ENCODE peak calls at places on chromosomes 3 and 15, in ten cellular contexts. One of them, this sample, is unnamed.

GRCh38 chr3:40763812-40764211 is 239.1 kb downstream of the ZNF621 start:
- DNase-seq in progenitor cell of endocrine pancreas: no peak
- DNase-seq in CD4-positive, alpha-beta T cell: no peak
- DNase-seq in pancreas: no peak
- DNase-seq in endothelial cell of umbilical vein: no peak
- DNase-seq in esophagus squamous epithelium: no peak
- DNase-seq in A673: no peak
- DNase-seq in activated B cell treated with CpG ODN at 0.5 μM for 24 hours: no peak
- DNase-seq in Calu3: no peak
- DNase-seq in transverse colon: no peak
- DNase-seq in this sample: no peak

GRCh38 chr3:195850857-195851531 is 39.3 kb upstream of the MUC4 start:
- DNase-seq in transverse colon: peak
- DNase-seq in activated B cell treated with CpG ODN at 0.5 μM for 24 hours: peak
- DNase-seq in endothelial cell of umbilical vein: peak
- DNase-seq in pancreas: peak
- DNase-seq in CD4-positive, alpha-beta T cell: peak
- DNase-seq in progenitor cell of endocrine pancreas: peak
- DNase-seq in Calu3: peak
- DNase-seq in A673: peak
- DNase-seq in esophagus squamous epithelium: peak
- DNase-seq in this sample: peak

GRCh38 chr3:52218953-52219650 is 6.3 kb downstream of the TLR9 start:
- DNase-seq in pancreas: no peak
- DNase-seq in A673: no peak
- DNase-seq in activated B cell treated with CpG ODN at 0.5 μM for 24 hours: no peak
- DNase-seq in CD4-positive, alpha-beta T cell: no peak
- DNase-seq in Calu3: peak
- DNase-seq in progenitor cell of endocrine pancreas: no peak
- DNase-seq in esophagus squamous epithelium: no peak
- DNase-seq in endothelial cell of umbilical vein: peak
- DNase-seq in transverse colon: no peak
- DNase-seq in this sample: no peak

GRCh38 chr3:149611149-149611548 is 46.7 kb downstream of the WWTR1 start:
- DNase-seq in Calu3: no peak
- DNase-seq in A673: no peak
- DNase-seq in esophagus squamous epithelium: no peak
- DNase-seq in progenitor cell of endocrine pancreas: no peak
- DNase-seq in CD4-positive, alpha-beta T cell: no peak
- DNase-seq in pancreas: no peak
- DNase-seq in endothelial cell of umbilical vein: peak
- DNase-seq in activated B cell treated with CpG ODN at 0.5 μM for 24 hours: no peak
- DNase-seq in transverse colon: no peak
- DNase-seq in this sample: no peak

GRCh38 chr3:43162573-43163084 is 56.8 kb upstream of the POMGNT2 start:
- DNase-seq in progenitor cell of endocrine pancreas: no peak
- DNase-seq in CD4-positive, alpha-beta T cell: peak
- DNase-seq in A673: no peak
- DNase-seq in Calu3: no peak
- DNase-seq in activated B cell treated with CpG ODN at 0.5 μM for 24 hours: no peak
- DNase-seq in transverse colon: no peak
- DNase-seq in endothelial cell of umbilical vein: peak
- DNase-seq in esophagus squamous epithelium: no peak
- DNase-seq in pancreas: no peak
- DNase-seq in this sample: no peak

GRCh38 chr15:35305031-35305555 is 220.0 kb upstream of the NANOGP8 start:
- DNase-seq in pancreas: no peak
- DNase-seq in A673: no peak
- DNase-seq in CD4-positive, alpha-beta T cell: no peak
- DNase-seq in activated B cell treated with CpG ODN at 0.5 μM for 24 hours: no peak
- DNase-seq in transverse colon: no peak
- DNase-seq in endothelial cell of umbilical vein: peak
- DNase-seq in Calu3: no peak
- DNase-seq in progenitor cell of endocrine pancreas: no peak
- DNase-seq in esophagus squamous epithelium: no peak
- DNase-seq in this sample: no peak

GRCh38 chr3:42600958-42601675 is 631 bp downstream of the NKTR start:
- DNase-seq in transverse colon: peak
- DNase-seq in pancreas: no peak
- DNase-seq in CD4-positive, alpha-beta T cell: peak
- DNase-seq in esophagus squamous epithelium: no peak
- DNase-seq in A673: peak
- DNase-seq in Calu3: peak
- DNase-seq in endothelial cell of umbilical vein: peak
- DNase-seq in activated B cell treated with CpG ODN at 0.5 μM for 24 hours: no peak
- DNase-seq in progenitor cell of endocrine pancreas: no peak
- DNase-seq in this sample: no peak

GRCh38 chr3:182717216-182717615 is 76.1 kb upstream of the ATP11B start:
- DNase-seq in esophagus squamous epithelium: no peak
- DNase-seq in CD4-positive, alpha-beta T cell: no peak
- DNase-seq in Calu3: no peak
- DNase-seq in A673: no peak
- DNase-seq in activated B cell treated with CpG ODN at 0.5 μM for 24 hours: no peak
- DNase-seq in transverse colon: peak
- DNase-seq in endothelial cell of umbilical vein: no peak
- DNase-seq in progenitor cell of endocrine pancreas: no peak
- DNase-seq in pancreas: no peak
- DNase-seq in this sample: no peak

GRCh38 chr15:48373855-48374421 is 42.7 kb downstream of the DUT start:
- DNase-seq in CD4-positive, alpha-beta T cell: no peak
- DNase-seq in Calu3: peak
- DNase-seq in transverse colon: no peak
- DNase-seq in pancreas: no peak
- DNase-seq in endothelial cell of umbilical vein: peak
- DNase-seq in A673: peak
- DNase-seq in progenitor cell of endocrine pancreas: no peak
- DNase-seq in activated B cell treated with CpG ODN at 0.5 μM for 24 hours: no peak
- DNase-seq in esophagus squamous epithelium: no peak
- DNase-seq in this sample: no peak

GRCh38 chr15:69955240-69955894 is 142.3 kb downstream of the TLE3 start:
- DNase-seq in activated B cell treated with CpG ODN at 0.5 μM for 24 hours: no peak
- DNase-seq in pancreas: no peak
- DNase-seq in endothelial cell of umbilical vein: no peak
- DNase-seq in A673: no peak
- DNase-seq in esophagus squamous epithelium: no peak
- DNase-seq in Calu3: no peak
- DNase-seq in CD4-positive, alpha-beta T cell: no peak
- DNase-seq in transverse colon: no peak
- DNase-seq in progenitor cell of endocrine pancreas: no peak
- DNase-seq in this sample: no peak

GRCh38 chr15:69954726-69955125 is 143.0 kb downstream of the TLE3 start:
- DNase-seq in transverse colon: no peak
- DNase-seq in progenitor cell of endocrine pancreas: no peak
- DNase-seq in activated B cell treated with CpG ODN at 0.5 μM for 24 hours: no peak
- DNase-seq in endothelial cell of umbilical vein: no peak
- DNase-seq in Calu3: no peak
- DNase-seq in pancreas: no peak
- DNase-seq in A673: no peak
- DNase-seq in CD4-positive, alpha-beta T cell: no peak
- DNase-seq in esophagus squamous epithelium: no peak
- DNase-seq in this sample: no peak

GRCh38 chr15:69952210-69952555 is 145.5 kb downstream of the TLE3 start:
- DNase-seq in CD4-positive, alpha-beta T cell: no peak
- DNase-seq in transverse colon: no peak
- DNase-seq in endothelial cell of umbilical vein: no peak
- DNase-seq in progenitor cell of endocrine pancreas: no peak
- DNase-seq in A673: no peak
- DNase-seq in pancreas: no peak
- DNase-seq in esophagus squamous epithelium: no peak
- DNase-seq in Calu3: no peak
- DNase-seq in activated B cell treated with CpG ODN at 0.5 μM for 24 hours: no peak
- DNase-seq in this sample: no peak

GRCh38 chr15:69953816-69954215 is 143.9 kb downstream of the TLE3 start:
- DNase-seq in pancreas: no peak
- DNase-seq in transverse colon: no peak
- DNase-seq in progenitor cell of endocrine pancreas: no peak
- DNase-seq in esophagus squamous epithelium: no peak
- DNase-seq in endothelial cell of umbilical vein: no peak
- DNase-seq in CD4-positive, alpha-beta T cell: no peak
- DNase-seq in Calu3: no peak
- DNase-seq in A673: no peak
- DNase-seq in activated B cell treated with CpG ODN at 0.5 μM for 24 hours: no peak
- DNase-seq in this sample: no peak

GRCh38 chr15:69951511-69952209 is 146.1 kb downstream of the TLE3 start:
- DNase-seq in endothelial cell of umbilical vein: no peak
- DNase-seq in esophagus squamous epithelium: no peak
- DNase-seq in pancreas: no peak
- DNase-seq in Calu3: no peak
- DNase-seq in CD4-positive, alpha-beta T cell: no peak
- DNase-seq in transverse colon: no peak
- DNase-seq in progenitor cell of endocrine pancreas: no peak
- DNase-seq in A673: peak
- DNase-seq in activated B cell treated with CpG ODN at 0.5 μM for 24 hours: no peak
- DNase-seq in this sample: no peak
- TF ChIP-seq CTCF in endothelial cell of umbilical vein: no peak
- TF ChIP-seq CTCF in esophagus squamous epithelium: no peak
- TF ChIP-seq CTCF in pancreas: no peak
- TF ChIP-seq CTCF in Calu3: no peak
- TF ChIP-seq CTCF in CD4-positive, alpha-beta T cell: no peak
- TF ChIP-seq CTCF in transverse colon: no peak
- TF ChIP-seq CTCF in progenitor cell of endocrine pancreas: no peak
- TF ChIP-seq CTCF in A673: no peak
- TF ChIP-seq CTCF in activated B cell treated with CpG ODN at 0.5 μM for 24 hours: no peak
- TF ChIP-seq CTCF in this sample: no peak

DNA sequence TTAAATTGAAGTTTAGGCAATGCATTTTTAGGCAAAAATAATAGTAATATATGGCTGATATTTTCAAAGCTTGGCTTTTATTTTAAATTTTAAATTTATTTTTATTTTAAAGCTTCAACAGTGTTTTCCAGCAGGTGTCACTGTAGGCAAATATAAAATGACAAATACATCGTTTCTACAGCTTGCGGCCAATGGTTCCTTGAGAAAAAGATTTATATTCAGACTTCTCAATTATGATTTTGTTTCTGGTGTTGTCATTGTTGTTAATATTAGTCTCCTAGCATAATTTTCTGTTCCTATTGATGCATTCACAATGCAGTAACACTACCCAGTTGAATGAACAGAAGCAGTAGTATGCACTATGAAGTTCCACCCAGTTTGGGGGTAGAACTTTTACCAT is 220.7 kb upstream of the DNAJC19 start:
- DNase-seq in Calu3: no peak
- DNase-seq in CD4-positive, alpha-beta T cell: no peak
- DNase-seq in esophagus squamous epithelium: no peak
- DNase-seq in endothelial cell of umbilical vein: peak
- DNase-seq in pancreas: no peak
- DNase-seq in transverse colon: no peak
- DNase-seq in activated B cell treated with CpG ODN at 0.5 μM for 24 hours: no peak
- DNase-seq in A673: peak
- DNase-seq in progenitor cell of endocrine pancreas: no peak
- DNase-seq in this sample: no peak
- TF ChIP-seq CTCF in Calu3: no peak
- TF ChIP-seq CTCF in CD4-positive, alpha-beta T cell: no peak
- TF ChIP-seq CTCF in esophagus squamous epithelium: no peak
- TF ChIP-seq CTCF in endothelial cell of umbilical vein: peak
- TF ChIP-seq CTCF in pancreas: no peak
- TF ChIP-seq CTCF in transverse colon: no peak
- TF ChIP-seq CTCF in activated B cell treated with CpG ODN at 0.5 μM for 24 hours: no peak
- TF ChIP-seq CTCF in A673: peak
- TF ChIP-seq CTCF in progenitor cell of endocrine pancreas: peak
- TF ChIP-seq CTCF in this sample: peak

DNA sequence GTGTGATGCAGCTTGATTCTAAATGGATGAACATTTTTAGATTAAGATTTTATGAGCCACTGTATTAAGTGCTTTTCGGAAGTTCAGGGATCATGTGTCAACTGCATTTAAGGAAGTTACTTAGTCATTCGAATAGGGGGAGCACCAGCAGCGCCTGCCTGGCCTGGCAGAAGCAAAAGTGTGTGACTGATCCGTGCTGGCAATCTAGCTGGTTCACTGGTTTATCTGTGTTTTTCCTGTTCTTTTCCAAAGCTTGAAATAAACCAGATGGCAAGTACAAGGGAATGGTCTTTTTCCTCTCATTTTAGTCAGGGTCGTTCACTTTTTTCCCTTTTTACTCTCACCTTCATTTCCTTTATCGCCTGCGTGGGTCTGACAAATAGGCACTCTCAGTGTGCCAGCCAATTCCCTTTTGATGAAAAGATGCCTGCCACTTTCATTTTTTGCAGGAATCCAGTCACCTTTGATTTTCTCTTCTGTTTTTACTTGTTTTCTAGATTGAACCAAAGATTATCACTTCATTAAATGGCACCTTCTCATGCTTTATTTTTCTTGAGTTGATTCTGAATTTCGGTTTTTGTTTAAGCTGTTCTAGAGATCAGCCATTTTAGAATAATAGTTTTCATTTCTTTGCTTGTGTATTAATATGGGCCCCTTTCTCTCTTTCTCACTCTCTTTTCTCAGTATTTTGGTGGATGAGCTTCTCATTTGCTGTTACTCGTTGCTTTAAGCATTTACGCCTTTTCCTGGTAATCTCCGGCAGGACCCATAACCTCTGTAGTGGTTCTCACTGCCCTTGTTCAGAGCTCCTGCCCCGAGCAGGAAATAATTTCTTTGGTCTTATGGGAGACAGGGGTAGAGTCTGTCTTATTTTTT is 2.8 kb downstream of the ABHD2 start:
- DNase-seq in activated B cell treated with CpG ODN at 0.5 μM for 24 hours: peak
- DNase-seq in pancreas: peak
- DNase-seq in progenitor cell of endocrine pancreas: no peak
- DNase-seq in CD4-positive, alpha-beta T cell: peak
- DNase-seq in A673: peak
- DNase-seq in Calu3: peak
- DNase-seq in esophagus squamous epithelium: no peak
- DNase-seq in endothelial cell of umbilical vein: peak
- DNase-seq in transverse colon: peak
- DNase-seq in this sample: no peak
- TF ChIP-seq CTCF in activated B cell treated with CpG ODN at 0.5 μM for 24 hours: no peak
- TF ChIP-seq CTCF in pancreas: no peak
- TF ChIP-seq CTCF in progenitor cell of endocrine pancreas: no peak
- TF ChIP-seq CTCF in CD4-positive, alpha-beta T cell: peak
- TF ChIP-seq CTCF in A673: peak
- TF ChIP-seq CTCF in Calu3: peak
- TF ChIP-seq CTCF in esophagus squamous epithelium: no peak
- TF ChIP-seq CTCF in endothelial cell of umbilical vein: no peak
- TF ChIP-seq CTCF in transverse colon: no peak
- TF ChIP-seq CTCF in this sample: no peak

DNA sequence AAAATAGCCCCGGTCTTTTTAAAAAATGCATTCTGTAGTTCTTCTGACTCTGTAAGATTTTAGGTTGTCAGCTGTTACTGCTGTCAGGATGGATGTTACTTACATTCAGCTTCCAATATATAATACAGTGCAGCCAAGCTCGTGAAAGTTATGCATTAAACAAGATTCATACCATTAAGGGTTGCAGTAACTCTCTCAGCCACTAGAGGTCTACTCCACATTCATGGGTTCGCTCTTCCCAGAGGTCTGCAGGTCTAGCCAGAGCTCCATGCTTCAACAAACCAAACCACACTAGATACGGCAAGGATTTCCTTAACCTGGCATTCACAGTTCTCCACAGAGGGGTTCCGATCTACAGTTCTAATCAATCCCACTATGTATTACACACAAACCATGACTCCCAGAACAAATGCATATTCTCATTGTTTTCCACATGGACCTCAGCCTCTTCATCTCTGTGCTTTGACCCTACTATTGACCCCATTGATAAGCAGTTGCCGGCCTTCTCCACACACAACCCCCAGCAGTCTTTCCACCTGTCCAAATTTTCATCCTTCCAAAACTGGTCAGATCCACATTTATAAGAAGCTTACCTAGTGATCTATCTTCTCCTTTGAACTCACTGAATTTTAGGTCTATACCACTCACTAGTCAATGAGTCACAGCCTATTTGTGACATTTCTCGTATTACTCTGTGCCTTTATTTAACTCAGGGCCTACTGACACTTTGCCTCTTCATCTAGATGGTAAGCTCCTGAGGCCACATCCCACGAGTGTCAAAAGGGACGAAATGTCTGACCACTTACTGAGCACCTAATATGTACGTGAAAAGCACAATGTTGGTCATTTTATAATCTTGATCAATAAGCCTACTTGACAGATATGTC is 33.7 kb downstream of the RORA start:
- DNase-seq in CD4-positive, alpha-beta T cell: no peak
- DNase-seq in pancreas: no peak
- DNase-seq in Calu3: no peak
- DNase-seq in transverse colon: no peak
- DNase-seq in esophagus squamous epithelium: no peak
- DNase-seq in A673: peak
- DNase-seq in endothelial cell of umbilical vein: peak
- DNase-seq in activated B cell treated with CpG ODN at 0.5 μM for 24 hours: no peak
- DNase-seq in progenitor cell of endocrine pancreas: no peak
- DNase-seq in this sample: no peak
- TF ChIP-seq CTCF in CD4-positive, alpha-beta T cell: peak
- TF ChIP-seq CTCF in pancreas: peak
- TF ChIP-seq CTCF in Calu3: peak
- TF ChIP-seq CTCF in transverse colon: peak
- TF ChIP-seq CTCF in esophagus squamous epithelium: no peak
- TF ChIP-seq CTCF in A673: peak
- TF ChIP-seq CTCF in endothelial cell of umbilical vein: peak
- TF ChIP-seq CTCF in activated B cell treated with CpG ODN at 0.5 μM for 24 hours: peak
- TF ChIP-seq CTCF in progenitor cell of endocrine pancreas: peak
- TF ChIP-seq CTCF in this sample: peak